ENCODE peak calls at places on chromosomes 12 and 14, in eight cellular contexts. X is Daoy; Z is T47D; F is GM23338; A is NT2/D1; S is stimulated activated CD4-positive, alpha-beta T cell treated with anti-CD3 and anti-CD28 coated beads, Interleukin-4, amount 100 ng/mL, for 1 hour; B is CD8-positive, alpha-beta memory T cell; E is kidney tubule cell. N is an unnamed sample.

GRCh38 chr14:75441731-75442130 is 13.9 kb downstream of the JDP2 start:
- DNase-seq in X (no peak), Z (no peak), F (no peak), A (no peak), S (no peak), B (no peak), E (no peak), N (no peak)

GRCh38 chr14:77000340-77001235 is 27.9 kb downstream of the IRF2BPL start:
- DNase-seq in X (no peak), Z (no peak), F (peak; percentile 38), A (no peak), S (peak; percentile 8), B (no peak), E (peak; percentile 37), N (peak; percentile 18)

GRCh38 chr12:120760349-120761245 is 35.0 kb downstream of the ACADS start:
- DNase-seq in X (no peak), Z (no peak), F (no peak), A (no peak), S (no peak), B (no peak), E (no peak), N (no peak)

GRCh38 chr12:121796855-121797751 is 3.6 kb upstream of the RHOF start:
- DNase-seq in X (peak; percentile 90), Z (peak; percentile 91), F (peak; percentile 94), A (no peak), S (no peak), B (no peak), E (peak; percentile 98), N (peak; percentile 33)

GRCh38 chr14:72619071-72619710 is 274.7 kb downstream of the DPF3 start:
- DNase-seq in X (no peak), Z (no peak), F (no peak), A (no peak), S (no peak), B (no peak), E (no peak), N (no peak)

GRCh38 chr12:50314629-50315312 is 31.5 kb upstream of the LIMA1 start:
- DNase-seq in X (peak; percentile 48), Z (peak; percentile 40), F (peak; percentile 80), A (peak; percentile 43), S (no peak), B (no peak), E (peak; percentile 52), N (no peak)

GRCh38 chr14:77342726-77343397 is 22.0 kb downstream of the GSTZ1 start:
- DNase-seq in X (no peak), Z (no peak), F (no peak), A (no peak), S (no peak), B (no peak), E (no peak), N (no peak)

GRCh38 chr12:106861984-106862894 is 87.8 kb downstream of the RIC8B start:
- DNase-seq in X (no peak), Z (no peak), F (no peak), A (no peak), S (no peak), B (no peak), E (no peak), N (no peak)

GRCh38 chr14:91714805-91715204 is 17.1 kb downstream of the CATSPERB start:
- DNase-seq in X (no peak), Z (no peak), F (peak; percentile 59), A (no peak), S (peak; percentile 9), B (no peak), E (no peak), N (no peak)

GRCh38 chr14:99541677-99542470 is 60.7 kb downstream of the CCNK start:
- DNase-seq in X (no peak), Z (no peak), F (no peak), A (no peak), S (no peak), B (no peak), E (peak; percentile 56), N (no peak)

GRCh38 chr14:20631821-20632389 is 9.6 kb downstream of the OR6S1 start:
- DNase-seq in X (peak; percentile 87), Z (no peak), F (peak; percentile 68), A (no peak), S (no peak), B (no peak), E (peak; percentile 81), N (peak; percentile 11)

GRCh38 chr14:76708028-76708427 is 53.2 kb upstream of the VASH1 start:
- DNase-seq in X (no peak), Z (no peak), F (no peak), A (no peak), S (no peak), B (no peak), E (no peak), N (no peak)

GRCh38 chr12:70762000-70762399 is 124.8 kb upstream of the PTPRB start:
- DNase-seq in X (no peak), Z (no peak), F (no peak), A (no peak), S (no peak), B (no peak), E (no peak), N (no peak)

GRCh38 chr14:35215110-35215872 is 76.9 kb upstream of the PSMA6 start:
- DNase-seq in X (peak; percentile 41), Z (peak; percentile 16), F (peak; percentile 63), A (peak; percentile 2), S (no peak), B (no peak), E (peak; percentile 54), N (no peak)

GRCh38 chr14:51823706-51824105 is 36.7 kb upstream of the GNG2 start:
- DNase-seq in X (peak; percentile 50), Z (no peak), F (no peak), A (no peak), S (no peak), B (no peak), E (no peak), N (no peak)

GRCh38 chr12:124995200-124995961 is 1.9 kb downstream of the BRI3BP start:
- DNase-seq in X (no peak), Z (no peak), F (peak; percentile 40), A (no peak), S (no peak), B (no peak), E (no peak), N (no peak)

GRCh38 chr12:53717319-53717718 is 9.9 kb downstream of the CALCOCO1 start:
- DNase-seq in X (no peak), Z (no peak), F (no peak), A (no peak), S (no peak), B (no peak), E (no peak), N (no peak)

GRCh38 chr12:6554168-6554989 is 1.5 kb downstream of the IFFO1 start:
- DNase-seq in X (peak; percentile 87), Z (peak; percentile 53), F (peak; percentile 97), A (peak; percentile 99), S (peak; percentile 74), B (peak; percentile 61), E (peak; percentile 80), N (no peak)

GRCh38 chr12:45707241-45707857 is 22.2 kb upstream of the ARID2 start:
- DNase-seq in X (no peak), Z (no peak), F (no peak), A (no peak), S (no peak), B (no peak), E (no peak), N (no peak)

GRCh38 chr12:94535614-94535932 is 75.9 kb upstream of the CEP83 start:
- DNase-seq in X (no peak), Z (no peak), F (no peak), A (no peak), S (no peak), B (no peak), E (no peak), N (no peak)

GRCh38 chr12:108098374-108098773 is 30.7 kb upstream of the WSCD2 start:
- DNase-seq in X (no peak), Z (no peak), F (no peak), A (no peak), S (no peak), B (no peak), E (no peak), N (no peak)

GRCh38 chr12:114834621-114835020 is 150.6 kb upstream of the TBX3 start:
- DNase-seq in X (peak; percentile 62), Z (no peak), F (no peak), A (no peak), S (no peak), B (no peak), E (peak; percentile 13), N (no peak)

GRCh38 chr14:92998957-92999356 is 76.0 kb downstream of the CHGA start:
- DNase-seq in X (no peak), Z (no peak), F (no peak), A (no peak), S (no peak), B (no peak), E (no peak), N (no peak)

GRCh38 chr12:88377973-88378372 is 202.3 kb downstream of the KITLG start:
- DNase-seq in X (no peak), Z (no peak), F (no peak), A (no peak), S (no peak), B (no peak), E (no peak), N (no peak)

GRCh38 chr12:59858508-59858907 is 262.7 kb downstream of the SLC16A7 start:
- DNase-seq in X (no peak), Z (no peak), F (no peak), A (no peak), S (no peak), B (no peak), E (no peak), N (no peak)